ENCODE peak calls at places on chromosomes 4 and X, in eight cellular contexts. P is fibroblast of lung, B is ovary, Q is sigmoid colon, X is epithelial cell of prostate, S is heart right ventricle, J is H9, L is HL-60. A is an unnamed sample.

GRCh38 chrX:39477438-39478120 is 620.2 kb downstream of the BCOR start:
- DNase-seq in L (no peak), Q (no peak), X (no peak), S (peak), B (no peak), J (peak), P (peak), A (no peak)

GRCh38 chr4:185847352-185848078 is 35.5 kb upstream of the SORBS2 start:
- DNase-seq in L (no peak), B (no peak), S (peak), Q (no peak), J (no peak), P (peak), X (peak), A (no peak)

GRCh38 chr4:108596389-108596788 is 24.0 kb upstream of the RPL34 start:
- DNase-seq in J (no peak), B (no peak), P (no peak), Q (no peak), X (no peak), L (no peak), S (no peak), A (no peak)

GRCh38 chr4:152996672-152997071 is 60.5 kb downstream of the FHDC1 start:
- DNase-seq in S (no peak), L (no peak), Q (no peak), B (no peak), J (no peak), X (no peak), P (no peak), A (no peak)

GRCh38 chr4:181959121-181959520 is 284.1 kb upstream of the TENM3 start:
- DNase-seq in L (no peak), P (peak), J (no peak), Q (no peak), S (no peak), X (peak), B (no peak), A (no peak)

GRCh38 chr4:76211769-76212168 is 1.9 kb downstream of the SCARB2 start:
- DNase-seq in X (no peak), S (no peak), B (no peak), P (no peak), Q (no peak), L (no peak), J (no peak), A (no peak)

GRCh38 chr4:116866116-116866515 is 219.3 kb downstream of the TRAM1L1 start:
- DNase-seq in B (no peak), Q (no peak), X (no peak), L (no peak), S (no peak), P (no peak), J (no peak), A (no peak)

GRCh38 chr4:10161840-10162239 is 45.2 kb upstream of the WDR1 start:
- DNase-seq in P (no peak), J (no peak), Q (no peak), L (no peak), S (no peak), B (no peak), X (no peak), A (no peak)

GRCh38 chr4:7287918-7288280 is 95.6 kb downstream of the SORCS2 start:
- DNase-seq in L (no peak), J (no peak), B (no peak), S (no peak), P (no peak), X (no peak), Q (no peak), A (no peak)

GRCh38 chrX:31604629-31605221 is 532.9 kb upstream of the FTHL17 start:
- DNase-seq in P (no peak), X (no peak), J (no peak), B (no peak), Q (no peak), L (no peak), S (no peak), A (no peak)

DNA sequence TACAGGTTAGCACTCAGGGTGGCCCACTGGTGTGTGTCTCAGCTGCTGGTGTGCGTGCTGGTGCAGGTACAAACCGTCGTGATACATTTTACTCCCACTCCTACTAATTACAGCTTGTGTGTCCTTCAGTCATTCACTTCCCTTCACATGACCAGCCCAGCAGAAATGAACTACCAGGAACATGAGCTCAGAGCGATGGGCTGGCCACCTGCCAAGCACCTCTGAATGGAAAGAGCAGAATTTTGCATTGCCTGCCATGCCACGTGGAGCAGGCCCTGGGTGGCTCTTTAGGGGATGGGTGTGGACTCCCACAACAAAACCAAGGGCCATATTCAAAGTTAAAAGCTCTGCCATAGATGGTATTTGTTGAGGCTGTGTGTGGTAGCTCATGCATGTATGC is 58.9 kb upstream of the PGM2 start:
- DNase-seq in X (peak), B (peak), L (no peak), P (peak), Q (peak), J (no peak), S (peak), A (no peak)
- H3K27ac ChIP-seq in X (peak), B (no peak), L (peak), P (no peak), Q (no peak), J (no peak), S (no peak), A (no peak)

DNA sequence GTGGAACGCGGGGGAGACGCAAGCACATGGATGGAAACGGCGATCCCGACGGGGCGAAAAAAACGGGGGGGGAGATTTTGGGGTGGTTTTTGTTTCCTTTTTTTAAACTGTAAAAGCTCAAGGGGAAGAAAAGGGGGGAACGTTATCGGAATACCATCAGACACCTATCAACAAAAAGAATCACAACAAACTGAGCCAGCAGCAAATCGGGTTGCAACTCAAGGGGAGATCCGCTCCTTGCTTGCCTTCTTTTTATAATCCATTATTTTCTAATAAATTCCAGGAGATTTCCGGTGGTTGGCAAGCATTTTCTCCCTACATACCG is 603 bp downstream of the MAML3 start:
- DNase-seq in X (no peak), J (no peak), B (no peak), Q (no peak), S (no peak), P (no peak), L (peak), A (no peak)
- H3K27ac ChIP-seq in X (peak), J (no peak), B (peak), Q (peak), S (peak), P (peak), L (peak), A (peak)

GRCh38 chrX:97330150-97330549 is 446.4 kb downstream of the RPA4 start:
- DNase-seq in Q (no peak), P (no peak), X (no peak), L (no peak), J (no peak), B (no peak), S (no peak), A (no peak)
- H3K27ac ChIP-seq in Q (no peak), P (no peak), X (no peak), L (no peak), J (no peak), B (no peak), S (no peak), A (no peak)

DNA sequence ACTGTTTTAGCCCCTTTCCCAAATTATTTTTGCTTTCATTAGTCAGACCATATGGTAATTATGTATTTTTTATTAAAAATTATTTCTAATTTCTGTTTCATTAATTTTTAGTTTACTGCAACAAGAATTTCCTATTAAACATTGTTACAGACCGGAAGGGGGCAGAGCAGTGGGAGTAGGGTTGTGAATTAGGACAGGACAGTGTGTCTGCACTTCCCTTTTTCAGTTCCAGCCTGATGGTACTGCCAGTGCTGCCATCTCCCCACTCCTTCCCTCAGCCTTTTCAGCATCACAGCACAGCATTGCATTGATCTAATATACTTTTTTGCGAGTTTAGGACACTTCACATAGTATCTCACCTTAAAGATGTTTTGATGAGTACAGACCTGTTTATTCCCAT is 76.5 kb downstream of the STIM2 start:
- DNase-seq in X (no peak), B (no peak), L (no peak), J (no peak), Q (no peak), P (no peak), S (no peak), A (no peak)
- H3K27ac ChIP-seq in X (no peak), B (peak), L (no peak), J (no peak), Q (no peak), P (no peak), S (no peak), A (no peak)

DNA sequence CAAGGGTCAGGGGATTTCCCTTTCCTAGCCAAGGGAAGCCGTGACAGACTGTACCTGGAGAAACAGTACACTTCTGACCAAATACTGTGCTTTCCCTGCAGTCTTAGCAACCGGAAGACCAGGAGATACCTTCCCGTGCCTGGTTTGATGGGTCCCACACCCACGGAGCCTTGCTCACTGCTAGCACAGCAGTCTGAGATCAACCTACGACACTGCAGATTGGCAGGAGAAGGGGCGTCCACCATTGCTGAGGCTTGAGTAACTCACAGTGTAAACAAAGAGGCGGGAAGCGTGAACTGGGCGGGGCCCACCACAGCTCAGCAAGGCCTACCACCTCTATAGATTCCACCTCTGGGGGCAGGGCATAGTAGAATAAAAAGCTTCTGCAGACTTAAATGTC is 48.7 kb upstream of the SRD5A3 start:
- DNase-seq in J (no peak), X (peak), S (no peak), L (no peak), Q (no peak), P (peak), B (no peak), A (no peak)
- H3K27ac ChIP-seq in J (no peak), X (peak), S (no peak), L (no peak), Q (no peak), P (no peak), B (no peak), A (no peak)

GRCh38 chr4:129346760-129347159 is 250.8 kb downstream of the C4orf33 start:
- DNase-seq in Q (no peak), P (no peak), B (no peak), X (no peak), L (no peak), S (no peak), J (no peak), A (no peak)

GRCh38 chr4:129342820-129343219 is 246.9 kb downstream of the C4orf33 start:
- DNase-seq in B (no peak), L (peak), P (peak), Q (no peak), X (peak), J (no peak), S (no peak), A (no peak)

GRCh38 chr4:129345680-129346079 is 249.7 kb downstream of the C4orf33 start:
- DNase-seq in P (no peak), S (no peak), J (no peak), B (no peak), X (no peak), Q (no peak), L (no peak), A (no peak)

DNA sequence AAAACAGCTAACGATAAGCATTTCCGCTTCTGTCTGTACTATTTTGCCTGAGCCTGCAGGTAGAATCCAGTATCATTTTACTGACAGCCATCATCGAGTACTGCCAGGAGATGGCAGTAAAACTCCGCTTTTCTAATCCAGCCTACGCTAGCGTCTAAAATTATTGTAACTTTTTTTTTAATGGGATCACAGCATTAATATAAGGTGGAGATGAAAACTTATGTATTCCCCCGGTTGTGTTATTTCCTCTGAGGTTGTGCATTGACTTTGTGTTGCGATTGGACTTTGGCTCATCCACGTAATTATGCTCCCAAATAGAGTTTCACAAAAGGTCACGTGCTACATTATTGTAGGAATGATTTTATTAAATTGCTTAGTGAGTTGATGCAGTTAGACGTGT is 248.1 kb downstream of the C4orf33 start:
- DNase-seq in L (no peak), J (no peak), B (no peak), X (no peak), P (peak), Q (no peak), S (no peak), A (peak)
- H3K27ac ChIP-seq in L (no peak), J (no peak), B (no peak), X (no peak), P (no peak), Q (no peak), S (no peak), A (no peak)

GRCh38 chr4:87108142-87108546 is 112.3 kb downstream of the KLHL8 start:
- DNase-seq in J (no peak), X (no peak), L (no peak), S (no peak), Q (peak), B (no peak), P (peak), A (no peak)
- H3K27ac ChIP-seq in J (no peak), X (no peak), L (no peak), S (peak), Q (peak), B (no peak), P (peak), A (peak)

GRCh38 chr4:169270156-169270809 is 473 bp downstream of the SH3RF1 start:
- DNase-seq in P (peak), Q (peak), B (peak), X (no peak), S (peak), J (peak), L (peak), A (peak)

GRCh38 chr4:169271692-169272007 is 894 bp upstream of the SH3RF1 start:
- DNase-seq in J (no peak), P (no peak), Q (no peak), X (no peak), B (no peak), S (peak), L (no peak), A (no peak)

GRCh38 chr4:169267070-169267469 is 3.7 kb downstream of the SH3RF1 start:
- DNase-seq in Q (no peak), B (no peak), X (no peak), P (no peak), S (no peak), J (no peak), L (no peak), A (no peak)

GRCh38 chr4:169270810-169271691 is at the start of gene SH3RF1:
- DNase-seq in P (peak), B (peak), Q (peak), S (peak), L (peak), X (no peak), J (peak), A (peak)

DNA sequence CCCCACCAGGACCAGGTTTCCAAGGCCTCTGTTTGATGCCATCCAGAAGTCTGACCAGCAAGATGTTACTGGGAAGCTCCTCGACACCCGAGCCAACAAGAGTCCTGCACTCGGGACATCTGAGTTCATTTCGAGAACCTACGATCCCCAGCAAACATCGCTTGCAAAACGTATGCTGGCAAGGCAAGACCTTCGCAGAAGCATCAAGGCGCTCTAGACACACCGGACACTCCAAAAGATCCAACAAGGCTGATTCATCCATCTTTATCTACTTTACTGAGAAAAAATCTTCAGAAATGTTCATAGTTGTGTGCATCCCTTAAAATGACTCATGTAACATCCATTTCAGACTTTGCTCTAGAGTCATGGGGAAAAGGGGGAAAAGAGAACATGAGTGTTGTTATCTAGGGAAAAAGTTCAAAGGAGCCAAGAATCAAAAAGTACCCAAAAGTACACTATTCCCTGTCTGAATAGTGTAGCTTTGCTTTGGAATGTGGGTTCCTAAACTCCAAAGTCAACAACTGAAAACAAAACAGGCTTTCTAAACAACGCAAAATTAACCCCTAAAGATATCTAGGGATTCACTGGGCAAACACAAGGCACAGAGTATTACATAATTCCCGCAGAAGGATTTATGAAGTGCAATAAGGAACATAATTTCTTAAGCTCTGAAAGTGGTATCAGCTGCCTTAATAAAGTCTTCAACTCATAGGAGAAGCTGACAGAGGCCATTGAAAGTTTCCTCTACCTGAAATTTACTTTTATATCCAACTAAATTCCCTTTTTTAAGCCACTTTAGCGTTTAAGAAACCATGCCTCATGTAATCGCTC is 1.6 kb downstream of the SH3RF1 start:
- DNase-seq in S (no peak), B (no peak), P (peak), X (no peak), Q (no peak), J (no peak), L (peak), A (no peak)
- H3K27ac ChIP-seq in S (no peak), B (peak), P (peak), X (peak), Q (peak), J (no peak), L (no peak), A (no peak)

DNA sequence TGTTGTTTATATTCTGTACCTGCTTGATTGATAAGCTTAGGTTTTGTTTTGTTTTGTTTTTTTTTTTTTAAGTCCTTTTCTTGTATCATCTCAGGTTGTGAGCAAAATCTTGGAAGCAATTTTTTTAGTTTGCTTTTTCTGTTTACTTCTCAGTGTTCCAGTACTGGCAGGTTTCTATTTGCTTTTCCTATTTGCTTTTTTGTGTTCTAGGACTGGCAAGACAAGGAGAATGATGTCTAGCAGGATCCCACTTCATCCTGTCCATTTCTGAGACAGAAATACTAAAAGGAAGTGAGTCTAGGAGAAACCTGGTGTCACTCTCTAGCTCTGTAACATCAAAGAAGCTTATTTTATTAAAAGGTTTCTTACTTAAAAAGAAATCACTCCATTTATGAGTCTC is 15.6 kb downstream of the CXCL13 start:
- DNase-seq in J (no peak), L (no peak), Q (no peak), X (no peak), S (no peak), B (no peak), P (no peak), A (no peak)
- H3K27ac ChIP-seq in J (no peak), L (no peak), Q (no peak), X (no peak), S (no peak), B (no peak), P (no peak), A (no peak)